ENCODE peak calls at places on chromosomes 1 and 21, in five cellular contexts. Z, F, A, W and B are unnamed samples.

GRCh38 chr1:181043025-181043880 is 9.5 kb downstream of the MR1 start:
- DNase-seq in Z (no peak), F (no peak), A (peak; percentile 30), W (peak; percentile 32), B (no peak)

GRCh38 chr1:84300991-84301758 is at the start of gene SAMD13:
- DNase-seq in Z (peak; percentile 29), F (no peak), A (peak; percentile 60), W (no peak), B (no peak)

GRCh38 chr1:3009556-3009955 is 11.7 kb upstream of the ACTRT2 start:
- DNase-seq in Z (no peak), F (no peak), A (no peak), W (no peak), B (no peak)

GRCh38 chr1:180241716-180242544 is 11.9 kb downstream of the LHX4 start:
- DNase-seq in Z (no peak), F (no peak), A (peak; percentile 44), W (no peak), B (no peak)

GRCh38 chr1:247415423-247416361 is at the start of gene NLRP3:
- DNase-seq in Z (no peak), F (no peak), A (peak; percentile 58), W (no peak), B (peak; percentile 62)

GRCh38 chr1:58768971-58769808 is 14.7 kb downstream of the JUN start:
- DNase-seq in Z (no peak), F (no peak), A (peak; percentile 79), W (peak; percentile 69), B (peak; percentile 96)

GRCh38 chr1:204979891-204980649 is 62.9 kb upstream of the CNTN2 start:
- DNase-seq in Z (no peak), F (no peak), A (no peak), W (no peak), B (no peak)

GRCh38 chr21:36696640-36697472 is 2.1 kb upstream of the SIM2 start:
- DNase-seq in Z (no peak), F (no peak), A (no peak), W (peak; percentile 79), B (peak; percentile 74)

GRCh38 chr1:9018372-9018771 is 7.9 kb downstream of the SLC2A7 start:
- DNase-seq in Z (no peak), F (no peak), A (no peak), W (no peak), B (no peak)

GRCh38 chr1:196399713-196400112 is 208.5 kb downstream of the KCNT2 start:
- DNase-seq in Z (no peak), F (no peak), A (peak; percentile 2), W (no peak), B (no peak)

GRCh38 chr21:32520885-32521735 is 64.2 kb downstream of the TCP10L start:
- DNase-seq in Z (peak; percentile 91), F (peak; percentile 45), A (peak; percentile 98), W (no peak), B (no peak)

GRCh38 chr1:212938846-212939245 is 11.5 kb upstream of the VASH2 start:
- DNase-seq in Z (no peak), F (no peak), A (no peak), W (no peak), B (no peak)

GRCh38 chr1:15522551-15522950 is 1.5 kb downstream of the CASP9 start:
- DNase-seq in Z (no peak), F (no peak), A (no peak), W (no peak), B (peak; percentile 20)

GRCh38 chr1:152227310-152227928 is 3.4 kb upstream of the HRNR start:
- DNase-seq in Z (no peak), F (no peak), A (peak; percentile 63), W (no peak), B (no peak)

GRCh38 chr1:15885269-15885668 is 37.8 kb downstream of the SPEN start:
- DNase-seq in Z (no peak), F (no peak), A (no peak), W (no peak), B (no peak)

DNA sequence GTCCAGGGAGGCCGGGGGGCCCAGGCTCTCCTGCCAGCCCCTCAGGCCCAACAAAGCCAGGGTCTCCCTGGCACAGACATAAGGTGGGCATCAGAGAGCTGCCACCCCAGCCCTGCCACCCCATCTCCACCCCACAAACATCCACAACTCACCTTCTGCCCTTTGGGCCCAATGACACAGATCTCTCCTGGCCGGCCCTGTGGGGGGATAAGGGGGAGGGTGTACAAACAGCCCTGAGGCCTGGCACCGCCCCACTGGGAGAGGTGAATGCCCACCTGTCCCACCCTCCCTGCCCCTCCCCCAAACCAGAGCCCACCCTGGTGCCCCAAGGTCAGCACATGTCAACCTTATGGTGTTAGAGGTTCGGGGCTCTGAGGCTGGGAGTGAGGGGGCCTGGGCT is 12.4 kb downstream of the COL16A1 start:
- DNase-seq in Z (no peak), F (no peak), A (no peak), W (no peak), B (no peak)
- H3K27me3 ChIP-seq in Z (no peaks in the 10 kb centered on the region), F (no peaks in the 10 kb centered on the region), A (no peaks in the 10 kb centered on the region), W (no peaks in the 10 kb centered on the region), B (no peaks in the 10 kb centered on the region)

DNA sequence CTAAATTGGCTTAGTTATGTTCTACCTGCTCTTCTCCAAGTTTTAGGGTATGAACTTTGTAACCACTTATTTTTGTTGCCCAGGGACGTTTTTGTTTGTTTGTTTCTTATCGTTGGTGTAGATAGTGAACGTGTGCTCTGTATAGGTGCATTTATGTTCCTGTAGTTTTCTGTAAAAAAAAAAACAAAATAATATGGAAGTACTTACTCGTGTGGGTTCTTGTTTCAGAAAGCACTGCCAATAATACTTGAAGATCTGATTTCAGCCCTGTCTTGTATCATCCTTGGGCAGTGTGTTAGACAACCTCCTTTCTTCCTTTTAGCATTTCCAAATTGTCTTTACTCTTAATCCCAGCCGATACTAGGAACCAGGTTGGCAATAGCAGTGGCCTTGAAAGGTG is 4.4 kb downstream of the FAM20B start:
- DNase-seq in Z (no peak), F (no peak), A (no peak), W (no peak), B (no peak)
- H3K4me3 ChIP-seq in Z (no peak overlapping the region), F (no peak overlapping the region), A (no peak overlapping the region), W (no peak overlapping the region), B (no peak overlapping the region)

GRCh38 chr1:55867444-55867843 is 652.3 kb upstream of the USP24 start:
- DNase-seq in Z (no peak), F (no peak), A (no peak), W (no peak), B (no peak)

GRCh38 chr1:55868026-55868425 is 652.9 kb upstream of the USP24 start:
- DNase-seq in Z (no peak), F (no peak), A (peak; percentile 52), W (no peak), B (no peak)

GRCh38 chr1:55869050-55869449 is 653.9 kb upstream of the USP24 start:
- DNase-seq in Z (no peak), F (no peak), A (peak; percentile 15), W (no peak), B (no peak)

GRCh38 chr1:55870076-55870475 is 654.9 kb upstream of the USP24 start:
- DNase-seq in Z (no peak), F (no peak), A (peak; percentile 36), W (no peak), B (no peak)
- H3K27me3 ChIP-seq in Z (no peaks in the 10 kb centered on the region), F (no peaks in the 10 kb centered on the region), A (no peaks in the 10 kb centered on the region), W (no peaks in the 10 kb centered on the region), B (no peaks in the 10 kb centered on the region)

DNA sequence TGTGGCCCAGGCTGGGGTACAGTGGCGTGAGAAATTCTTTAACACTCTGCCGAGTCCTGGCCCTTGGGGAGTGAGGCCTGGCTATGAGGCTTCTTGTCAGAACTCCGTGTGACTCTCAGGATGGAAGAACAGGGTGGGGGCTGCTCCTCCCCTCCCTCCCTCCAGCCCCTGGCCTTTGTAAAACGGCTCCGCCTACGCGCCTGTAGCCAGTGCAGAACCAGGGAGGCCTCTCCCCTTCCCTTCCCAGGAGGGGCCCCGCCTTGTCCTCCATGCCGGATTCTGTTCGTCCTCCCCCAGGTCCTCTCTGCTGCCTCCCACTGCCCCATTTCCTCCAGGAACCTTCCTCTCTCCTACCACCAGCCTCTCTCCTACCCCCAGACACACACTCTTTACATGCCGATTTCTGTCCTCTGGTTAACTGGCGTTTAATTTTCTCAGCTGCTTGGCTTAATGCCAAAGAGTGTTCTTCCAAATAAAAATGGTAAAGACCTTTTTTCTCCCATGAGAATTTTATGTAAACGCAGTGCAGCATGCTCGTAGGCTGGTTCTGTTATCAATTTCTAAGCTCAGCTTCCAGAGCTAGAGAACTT is 21.0 kb downstream of the PDE9A start:
- DNase-seq in Z (no peak), F (no peak), A (no peak), W (peak; percentile 93), B (peak; percentile 82)
- H3K4me3 ChIP-seq in Z (no peak overlapping the region), F (no peak overlapping the region), A (no peak overlapping the region), W (no peak overlapping the region), B (no peak overlapping the region)

DNA sequence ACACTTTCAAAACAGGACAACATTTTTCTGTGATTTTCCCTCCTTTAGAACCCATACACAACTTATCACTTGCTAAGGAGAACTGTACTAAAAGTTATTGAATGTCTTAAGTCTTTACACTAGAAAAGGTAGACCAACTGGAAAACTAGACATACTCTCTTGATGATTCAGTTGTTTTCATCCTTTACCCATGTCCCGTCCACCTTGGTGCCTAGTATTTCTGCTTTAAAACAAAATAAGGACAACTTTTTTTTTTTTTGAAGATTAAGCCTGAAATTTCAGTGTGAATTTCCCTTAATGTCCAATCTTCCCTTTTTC is 4.5 kb downstream of the CDKN2C start:
- DNase-seq in Z (no peak), F (no peak), A (no peak), W (no peak), B (no peak)
- H3K27me3 ChIP-seq in Z (no peaks in the 10 kb centered on the region), F (no peaks in the 10 kb centered on the region), A (no peaks in the 10 kb centered on the region), W (peaks cover 99% of the 10 kb centered on the region), B (peaks cover 98% of the 10 kb centered on the region)

GRCh38 chr1:160664573-160665051 is 17.8 kb upstream of the SLAMF1 start:
- DNase-seq in Z (no peak), F (no peak), A (no peak), W (no peak), B (no peak)
- H3K4me3 ChIP-seq in Z (no peak overlapping the region), F (no peak overlapping the region), A (no peak overlapping the region), W (no peak overlapping the region), B (no peak overlapping the region)

GRCh38 chr1:63318255-63319068 is 3.9 kb upstream of the FOXD3 start:
- DNase-seq in Z (no peak), F (no peak), A (no peak), W (no peak), B (peak; percentile 57)
- H3K27me3 ChIP-seq in Z (peaks cover 84% of the 10 kb centered on the region), F (peaks cover 51% of the 10 kb centered on the region), A (peaks cover 86% of the 10 kb centered on the region), W (peaks cover 33% of the 10 kb centered on the region), B (peaks cover 79% of the 10 kb centered on the region)

GRCh38 chr1:65308781-65309316 is 494 bp upstream of the DNAJC6 start:
- DNase-seq in Z (no peak), F (no peak), A (no peak), W (peak; percentile 8), B (no peak)

GRCh38 chr1:65310078-65310587 is 790 bp downstream of the DNAJC6 start:
- DNase-seq in Z (no peak), F (no peak), A (no peak), W (peak; percentile 75), B (no peak)

GRCh38 chr1:65309317-65310077 is at the start of gene DNAJC6:
- DNase-seq in Z (peak; percentile 4), F (peak; percentile 9), A (peak; percentile 86), W (peak; percentile 87), B (peak; percentile 96)
- H3K4me3 ChIP-seq in Z (no peak within 1 kb of the TSS), F (peak within 1 kb of the TSS; percentile 54), A (peak within 1 kb of the TSS; percentile 85), W (peak within 1 kb of the TSS; percentile 63), B (peak within 1 kb of the TSS; percentile 88)